ENCODE peak calls at places on chromosomes 16 and 17, in ten cellular contexts. T, G, C, E, A, J, V, O, Q and Z are unnamed samples.

GRCh38 chr17:31596382-31597323 is 205.2 kb downstream of the RAB11FIP4 start:
- DNase-seq in T (no peak), G (no peak), C (peak; percentile 61), E (peak; percentile 86), A (no peak), J (no peak), V (no peak), O (no peak), Q (no peak), Z (peak; percentile 93)

GRCh38 chr17:6521636-6522035 is 34.7 kb downstream of the PITPNM3 start:
- DNase-seq in T (no peak), G (no peak), C (no peak), E (no peak), A (no peak), J (no peak), V (no peak), O (no peak), Q (no peak), Z (no peak)

GRCh38 chr17:1087381-1088241 is 90.7 kb downstream of the TIMM22 start:
- DNase-seq in T (no peak), G (peak; percentile 81), C (peak; percentile 85), E (peak; percentile 84), A (peak; percentile 89), J (no peak), V (peak; percentile 91), O (peak; percentile 89), Q (no peak), Z (peak; percentile 90)

GRCh38 chr17:69284646-69285045 is 42.3 kb downstream of the ABCA5 start:
- DNase-seq in T (no peak), G (no peak), C (no peak), E (no peak), A (no peak), J (no peak), V (no peak), O (no peak), Q (no peak), Z (no peak)

GRCh38 chr16:67456383-67457140 is 24.4 kb downstream of the ATP6V0D1 start:
- DNase-seq in T (no peak), G (peak; percentile 84), C (no peak), E (peak; percentile 34), A (peak; percentile 82), J (peak; percentile 74), V (peak; percentile 76), O (peak; percentile 51), Q (no peak), Z (peak; percentile 41)

GRCh38 chr17:56896217-56896967 is 17.5 kb downstream of the TRIM25 start:
- DNase-seq in T (no peak), G (no peak), C (no peak), E (no peak), A (no peak), J (no peak), V (peak; percentile 1), O (no peak), Q (no peak), Z (no peak)

GRCh38 chr16:78184554-78185183 is 85.2 kb downstream of the WWOX start:
- DNase-seq in T (no peak), G (no peak), C (no peak), E (peak; percentile 26), A (peak; percentile 34), J (no peak), V (no peak), O (peak; percentile 49), Q (no peak), Z (no peak)

GRCh38 chr16:20803192-20803560 is 3.1 kb downstream of the ERI2 start:
- DNase-seq in T (no peak), G (no peak), C (no peak), E (no peak), A (no peak), J (no peak), V (no peak), O (no peak), Q (no peak), Z (no peak)

GRCh38 chr17:30922235-30922993 is 669 bp downstream of the ADAP2 start:
- DNase-seq in T (no peak), G (peak; percentile 62), C (peak; percentile 29), E (no peak), A (no peak), J (no peak), V (no peak), O (peak; percentile 67), Q (no peak), Z (no peak)

GRCh38 chr17:66829386-66829864 is 5.5 kb upstream of the CACNG5 start:
- DNase-seq in T (peak; percentile 70), G (peak; percentile 53), C (peak; percentile 45), E (peak; percentile 34), A (peak; percentile 17), J (peak; percentile 68), V (peak; percentile 52), O (no peak), Q (no peak), Z (no peak)

GRCh38 chr17:35973333-35974260 is 7.7 kb downstream of the CCL16 start:
- DNase-seq in T (no peak), G (no peak), C (peak; percentile 81), E (peak; percentile 16), A (no peak), J (no peak), V (no peak), O (no peak), Q (no peak), Z (no peak)

GRCh38 chr16:84048306-84048705 is 5.7 kb upstream of the SLC38A8 start:
- DNase-seq in T (no peak), G (peak; percentile 19), C (no peak), E (peak; percentile 22), A (peak; percentile 24), J (peak; percentile 7), V (peak; percentile 59), O (no peak), Q (no peak), Z (no peak)

GRCh38 chr16:55478827-55479559 is at the start of gene MMP2:
- DNase-seq in T (peak; percentile 69), G (peak; percentile 89), C (no peak), E (no peak), A (no peak), J (peak; percentile 89), V (peak; percentile 43), O (peak; percentile 96), Q (no peak), Z (peak; percentile 85)

GRCh38 chr17:59839646-59840328 is 53.0 kb downstream of the TUBD1 start:
- DNase-seq in T (no peak), G (no peak), C (no peak), E (peak; percentile 77), A (no peak), J (no peak), V (no peak), O (no peak), Q (no peak), Z (no peak)

GRCh38 chr16:23496826-23497542 is 13.3 kb downstream of the GGA2 start:
- DNase-seq in T (no peak), G (no peak), C (no peak), E (no peak), A (peak; percentile 31), J (peak; percentile 56), V (no peak), O (no peak), Q (no peak), Z (no peak)

GRCh38 chr16:56866955-56867830 is 2.2 kb downstream of the SLC12A3 start:
- DNase-seq in T (peak; percentile 61), G (no peak), C (no peak), E (peak; percentile 60), A (peak; percentile 60), J (no peak), V (peak; percentile 53), O (peak; percentile 69), Q (peak; percentile 51), Z (no peak)

GRCh38 chr17:58337600-58338453 is 9.2 kb upstream of the TSPOAP1 start:
- DNase-seq in T (no peak), G (peak; percentile 84), C (peak; percentile 81), E (no peak), A (peak; percentile 20), J (peak; percentile 51), V (peak; percentile 74), O (no peak), Q (peak; percentile 90), Z (peak; percentile 90)

GRCh38 chr16:66242672-66243071 is 123.8 kb upstream of the CDH5 start:
- DNase-seq in T (no peak), G (no peak), C (no peak), E (no peak), A (no peak), J (no peak), V (no peak), O (no peak), Q (no peak), Z (no peak)

DNA sequence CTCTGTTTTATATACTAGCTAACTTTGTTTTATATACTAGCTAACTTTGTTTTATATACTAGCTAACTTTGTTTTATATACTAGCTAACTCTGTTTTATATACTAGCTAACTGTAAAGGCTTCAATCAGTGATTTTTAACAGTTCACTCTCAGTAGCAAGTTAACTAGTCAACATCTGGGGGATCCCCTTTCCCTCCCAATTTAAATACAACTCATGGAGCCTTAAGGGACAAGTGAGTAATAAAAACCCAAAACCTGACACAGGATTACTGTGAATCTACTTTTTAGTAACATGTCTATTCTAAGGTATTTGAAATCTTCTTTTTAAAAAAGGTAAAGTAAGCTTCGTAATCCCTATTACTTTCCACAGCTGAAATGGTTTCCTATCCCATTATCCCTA is 32.2 kb downstream of the FAM222B start:
- DNase-seq in T (no peak), G (no peak), C (no peak), E (no peak), A (no peak), J (no peak), V (no peak), O (no peak), Q (no peak), Z (no peak)
- H3K27ac ChIP-seq in T (no peak overlapping the region), G (peak overlapping the region; percentile 86), C (no peak overlapping the region), E (no peak overlapping the region), A (no peak overlapping the region), J (no peak overlapping the region), V (no peak overlapping the region), O (no peak overlapping the region), Q (no peak overlapping the region), Z (peak overlapping the region; percentile 19)

GRCh38 chr17:38354466-38354865 is 2.8 kb downstream of the SOCS7 start:
- DNase-seq in T (no peak), G (no peak), C (no peak), E (no peak), A (no peak), J (no peak), V (no peak), O (no peak), Q (no peak), Z (no peak)
- H3K4me1 ChIP-seq in T (peaks cover 13% of the 10 kb centered on the region), G (peaks cover 61% of the 10 kb centered on the region), C (peaks cover 11% of the 10 kb centered on the region), E (peaks cover 32% of the 10 kb centered on the region), A (peaks cover 11% of the 10 kb centered on the region), J (peaks cover 13% of the 10 kb centered on the region), V (peaks cover 25% of the 10 kb centered on the region), O (peaks cover 7% of the 10 kb centered on the region), Q (peaks cover 21% of the 10 kb centered on the region), Z (peaks cover 43% of the 10 kb centered on the region)

DNA sequence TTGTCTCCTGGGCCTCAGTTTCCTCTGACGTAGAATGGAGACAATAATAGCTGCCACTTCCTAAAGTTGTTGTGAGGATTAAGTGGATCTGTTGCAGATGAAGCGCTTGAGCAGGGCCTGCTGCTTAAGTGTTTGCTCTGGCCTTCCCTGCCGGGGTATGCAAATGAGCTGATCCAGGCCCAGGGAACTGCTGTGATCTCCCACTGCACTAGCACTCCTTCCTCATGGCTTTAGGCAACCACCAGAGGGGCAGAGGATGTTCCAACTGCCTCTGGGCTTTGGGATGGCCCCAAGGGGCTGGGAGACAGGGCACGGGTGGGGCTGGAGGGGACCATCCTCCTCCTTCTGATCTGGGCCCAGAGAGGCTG is 6.2 kb downstream of the SBK1 start:
- DNase-seq in T (no peak), G (no peak), C (no peak), E (no peak), A (no peak), J (no peak), V (no peak), O (no peak), Q (no peak), Z (no peak)
- H3K4me3 ChIP-seq in T (no peak overlapping the region), G (no peak overlapping the region), C (no peak overlapping the region), E (no peak overlapping the region), A (no peak overlapping the region), J (no peak overlapping the region), V (no peak overlapping the region), O (no peak overlapping the region), Q (no peak overlapping the region), Z (no peak overlapping the region)

GRCh38 chr17:64055183-64056142 is 35.0 kb upstream of the ICAM2 start:
- DNase-seq in T (no peak), G (no peak), C (no peak), E (no peak), A (no peak), J (no peak), V (no peak), O (no peak), Q (no peak), Z (no peak)
- H3K27ac ChIP-seq in T (no peak overlapping the region), G (no peak overlapping the region), C (no peak overlapping the region), E (no peak overlapping the region), A (no peak overlapping the region), J (no peak overlapping the region), V (no peak overlapping the region), O (no peak overlapping the region), Q (no peak overlapping the region), Z (no peak overlapping the region)